ENCODE peak calls at places on chromosomes 12 and 14, in four cellular contexts. C, K, D and R are unnamed samples.

GRCh38 chr12:88816201-88816600 is 235.9 kb upstream of the KITLG start:
- DNase-seq in C (no peak), K (no peak), D (peak), R (no peak)

GRCh38 chr14:77407158-77407557 is 16.2 kb downstream of the NOXRED1 start:
- DNase-seq in C (no peak), K (no peak), D (no peak), R (no peak)

GRCh38 chr12:89789862-89790261 is 81.2 kb upstream of the ATP2B1 start:
- DNase-seq in C (no peak), K (no peak), D (no peak), R (no peak)

GRCh38 chr14:73738518-73739173 is 24.5 kb upstream of the PNMA1 start:
- DNase-seq in C (no peak), K (no peak), D (no peak), R (no peak)

GRCh38 chr12:107277850-107278249 is 184.5 kb upstream of the CRY1 start:
- DNase-seq in C (no peak), K (no peak), D (peak), R (peak)

GRCh38 chr14:94904636-94905035 is 134.7 kb upstream of the GSC start:
- DNase-seq in C (no peak), K (no peak), D (peak), R (peak)

GRCh38 chr14:76390621-76391020 is 14.7 kb downstream of the ESRRB start:
- DNase-seq in C (no peak), K (no peak), D (no peak), R (no peak)

GRCh38 chr12:112480931-112481330 is 62.2 kb downstream of the PTPN11 start:
- DNase-seq in C (no peak), K (no peak), D (no peak), R (no peak)

GRCh38 chr12:53268009-53268636 is at the start of gene ESPL1:
- DNase-seq in C (peak), K (peak), D (peak), R (peak)

GRCh38 chr12:124169577-124169976 is 125.3 kb upstream of the RFLNA start:
- DNase-seq in C (no peak), K (no peak), D (no peak), R (no peak)

GRCh38 chr12:56229819-56230448 is at the start of gene SLC39A5:
- DNase-seq in C (no peak), K (no peak), D (no peak), R (no peak)

GRCh38 chr14:83379371-83379770 is 1845.7 kb upstream of the SEL1L start:
- DNase-seq in C (no peak), K (no peak), D (peak), R (peak)

GRCh38 chr14:65336191-65336591 is 76.3 kb upstream of the FUT8 start:
- DNase-seq in C (no peak), K (no peak), D (peak), R (peak)

GRCh38 chr12:24201258-24201970 is 251.9 kb upstream of the SOX5 start:
- DNase-seq in C (no peak), K (no peak), D (no peak), R (peak)

GRCh38 chr14:103600503-103600902 is 28.5 kb upstream of the KLC1 start:
- DNase-seq in C (no peak), K (no peak), D (no peak), R (no peak)

GRCh38 chr12:114400395-114400794 is 5.5 kb downstream of the TBX5 start:
- DNase-seq in C (no peak), K (no peak), D (peak), R (peak)

GRCh38 chr14:63174760-63175191 is 29.5 kb upstream of the RHOJ start:
- DNase-seq in C (peak), K (no peak), D (peak), R (peak)

GRCh38 chr12:9951026-9951652 is 19.0 kb upstream of the CLEC2A start:
- DNase-seq in C (no peak), K (no peak), D (no peak), R (no peak)

GRCh38 chr14:104532191-104532555 is 47.4 kb upstream of the C14orf180 start:
- DNase-seq in C (no peak), K (no peak), D (no peak), R (peak)

GRCh38 chr14:104564744-104565679 is 14.6 kb upstream of the C14orf180 start:
- DNase-seq in C (no peak), K (no peak), D (no peak), R (no peak)

GRCh38 chr12:70831538-70831937 is 89.0 kb downstream of the PTPRR start:
- DNase-seq in C (no peak), K (no peak), D (peak), R (peak)

GRCh38 chr14:103021817-103022668 is 35.3 kb downstream of the CDC42BPB start:
- DNase-seq in C (no peak), K (no peak), D (peak), R (peak)

GRCh38 chr14:100890451-100890850 is 13.1 kb downstream of the RTL1 start:
- DNase-seq in C (no peak), K (peak), D (no peak), R (no peak)

GRCh38 chr12:93109794-93110203 is 180.7 kb upstream of the EEA1 start:
- DNase-seq in C (no peak), K (no peak), D (no peak), R (no peak)

GRCh38 chr12:55724940-55725309 is 3.9 kb downstream of the CD63 start:
- DNase-seq in C (no peak), K (no peak), D (no peak), R (no peak)

GRCh38 chr12:131573631-131574396 is 137.1 kb upstream of the SFSWAP start:
- DNase-seq in C (no peak), K (no peak), D (no peak), R (peak)

GRCh38 chr12:91565246-91565645 is 382.6 kb upstream of the DCN start:
- DNase-seq in C (no peak), K (no peak), D (no peak), R (peak)

GRCh38 chr12:8519208-8519607 is 5.9 kb downstream of the CLEC4D start:
- DNase-seq in C (no peak), K (no peak), D (no peak), R (no peak)

GRCh38 chr12:54463034-54463433 is 10.4 kb downstream of the GTSF1 start:
- DNase-seq in C (no peak), K (no peak), D (peak), R (peak)

GRCh38 chr14:50308363-50308762 is 3.7 kb downstream of the L2HGDH start:
- DNase-seq in C (no peak), K (no peak), D (peak), R (no peak)

GRCh38 chr12:75446857-75447256 is 33.7 kb upstream of the GLIPR1 start:
- DNase-seq in C (no peak), K (no peak), D (peak), R (peak)

DNA sequence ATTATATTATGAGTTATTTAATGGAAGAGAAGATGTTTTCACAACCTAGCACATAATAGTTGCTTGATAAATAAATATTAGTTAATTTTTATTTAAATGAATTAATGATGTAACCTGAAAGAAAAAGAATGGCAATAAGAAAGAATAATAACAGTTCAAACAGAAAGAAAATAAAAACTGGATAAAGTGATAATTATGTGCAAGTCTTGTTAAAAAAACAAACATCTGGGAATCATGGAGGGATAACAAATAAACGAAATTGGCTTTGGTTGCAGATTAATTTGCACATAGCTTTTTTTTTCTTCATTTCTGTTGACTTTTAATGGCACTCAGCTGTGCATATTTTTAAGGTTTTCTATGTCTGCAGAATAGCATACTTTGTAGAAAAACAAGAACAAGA is 23.4 kb upstream of the ABCD2 start:
- DNase-seq in C (no peak), K (no peak), D (no peak), R (no peak)
- TF ChIP-seq CTCF in C (no peak), K (no peak), D (no peak), R (no peak)

DNA sequence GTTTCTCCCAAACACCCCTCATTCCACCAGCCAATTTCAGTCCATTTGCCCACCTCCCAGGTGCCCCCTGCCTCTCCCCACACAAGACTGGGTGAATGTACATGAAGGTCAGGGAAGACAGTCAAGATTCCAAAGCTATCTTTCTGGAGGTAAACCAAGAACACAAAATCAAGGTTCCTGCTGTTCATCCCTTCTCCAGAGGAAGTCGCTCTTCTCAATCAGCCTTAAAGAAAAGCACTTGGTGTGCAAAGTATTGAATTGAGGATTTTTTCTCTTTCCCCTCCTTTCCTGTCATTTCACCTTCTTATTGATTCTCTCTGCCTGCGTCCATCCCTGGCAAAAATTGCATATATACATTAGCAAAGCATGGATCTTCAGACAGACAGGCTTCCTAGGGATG is 4.5 kb downstream of the GRIN2B start:
- DNase-seq in C (no peak), K (no peak), D (no peak), R (no peak)
- TF ChIP-seq CTCF in C (no peak), K (no peak), D (no peak), R (no peak)

DNA sequence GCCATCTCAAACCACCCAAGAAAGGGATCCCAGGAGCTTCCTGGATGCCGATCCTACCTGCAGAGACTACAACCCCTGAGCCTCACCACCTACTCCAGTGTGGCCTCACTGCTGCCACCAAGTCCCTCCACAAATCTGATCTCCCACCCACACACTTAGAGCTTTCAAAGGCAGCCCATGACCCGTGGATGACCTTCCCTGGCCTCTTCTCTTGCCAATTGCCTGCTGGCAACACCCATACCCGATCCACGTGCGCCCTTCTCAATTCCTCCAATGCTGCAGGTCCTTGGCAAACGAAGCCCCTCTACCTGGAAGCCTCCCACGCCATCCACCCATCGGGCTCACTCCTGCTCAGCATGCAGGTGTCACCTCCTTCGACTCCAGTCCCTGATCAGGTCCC is 30.7 kb downstream of the HVCN1 start:
- DNase-seq in C (no peak), K (no peak), D (no peak), R (no peak)
- TF ChIP-seq CTCF in C (no peak), K (no peak), D (no peak), R (no peak)

GRCh38 chr14:74980746-74981661 is 21.7 kb upstream of the EIF2B2 start:
- DNase-seq in C (no peak), K (no peak), D (peak), R (peak)
- TF ChIP-seq CTCF in C (no peak), K (no peak), D (no peak), R (no peak)

DNA sequence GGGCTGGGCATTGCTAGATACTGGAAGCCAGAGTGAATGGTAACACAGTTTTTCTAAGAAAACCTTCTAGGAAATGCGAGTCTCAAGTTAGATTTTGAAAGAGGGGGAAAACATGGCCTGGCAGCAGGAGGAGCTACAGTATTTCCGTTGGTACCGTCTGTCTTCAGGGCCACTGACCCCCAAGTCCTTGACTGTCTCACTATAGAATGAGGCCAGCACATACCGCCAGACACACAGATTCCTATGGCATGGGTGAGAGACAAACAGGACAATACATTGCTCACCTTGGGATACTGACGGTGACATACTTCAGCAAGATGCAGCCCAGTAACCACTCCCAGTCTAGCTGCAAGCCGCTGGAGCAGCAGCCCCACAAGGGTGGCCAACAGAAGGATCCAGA is 21.7 kb downstream of the SLC11A2 start:
- DNase-seq in C (no peak), K (no peak), D (no peak), R (no peak)
- TF ChIP-seq CTCF in C (no peak), K (no peak), D (no peak), R (no peak)

DNA sequence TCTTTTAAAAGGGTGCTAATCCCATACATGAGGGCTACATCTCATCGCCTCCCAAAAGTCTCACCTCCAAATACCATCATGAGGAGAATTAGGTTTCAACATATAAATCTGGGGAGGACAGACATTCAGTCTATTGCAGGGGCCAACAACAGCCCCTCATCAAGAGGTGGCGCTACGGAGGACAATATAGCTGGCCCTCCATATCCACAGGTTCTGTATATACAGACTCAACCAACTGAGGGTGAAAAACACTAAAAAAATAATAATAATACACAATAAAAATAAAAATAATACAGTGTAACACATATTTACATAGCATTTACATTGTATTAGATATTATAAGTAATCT is 19.1 kb upstream of the PCNX1 start:
- DNase-seq in C (no peak), K (no peak), D (no peak), R (no peak)
- TF ChIP-seq CTCF in C (no peak), K (no peak), D (no peak), R (no peak)

DNA sequence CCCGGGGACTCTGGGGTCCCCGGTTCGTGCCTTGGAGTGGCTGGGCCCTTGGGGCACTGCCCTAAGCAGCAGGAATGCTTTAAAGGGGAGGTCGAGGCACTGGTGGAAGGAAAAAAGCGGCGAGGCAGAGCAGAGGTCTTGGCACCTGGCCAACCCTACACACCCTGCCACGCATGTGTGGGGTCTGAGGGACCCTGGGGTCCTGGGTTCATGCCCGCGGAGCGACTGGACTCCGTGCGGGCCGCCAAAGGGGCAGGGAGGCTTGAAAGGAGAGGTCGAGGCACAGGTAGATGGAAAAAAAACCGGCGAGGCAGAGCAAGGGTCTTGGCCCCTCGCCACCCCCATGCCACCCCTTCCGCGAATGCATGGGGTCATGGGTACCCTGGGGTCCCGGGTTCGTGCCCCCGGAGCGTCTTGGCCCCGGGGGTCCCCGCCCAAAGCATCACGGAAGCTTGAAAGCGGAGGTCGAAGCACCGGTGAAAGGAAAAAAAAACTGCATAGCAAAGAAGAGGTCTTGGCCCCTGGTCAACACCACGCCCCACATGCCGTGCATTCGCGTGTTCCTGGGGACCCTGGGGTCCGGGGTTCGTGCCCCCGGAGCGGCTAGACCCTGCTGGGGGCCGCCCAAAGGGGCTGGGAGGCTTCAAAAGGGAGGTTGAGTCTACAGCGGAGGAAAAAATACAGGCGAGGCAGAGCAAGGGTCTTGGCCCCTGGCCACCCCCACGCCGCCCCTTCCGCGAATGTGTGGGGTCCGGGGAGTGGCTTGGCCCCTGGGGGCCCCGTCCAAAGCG is 312.9 kb downstream of the ALG10 start:
- DNase-seq in C (no peak), K (no peak), D (no peak), R (no peak)
- TF ChIP-seq CTCF in C (no peak), K (no peak), D (no peak), R (no peak)